ENCODE peak calls at places on chromosomes 6 and 20, in six cellular contexts. A is ovary; Z is stimulated activated CD8-positive, alpha-beta memory T cell treated with anti-CD3 and anti-CD28 coated beads, Interleukin-2, amount 100 ng/mL, for 48 hours; L is right cardiac atrium; W is KBM-7; X is cardiac fibroblast. Y is an unnamed sample.

GRCh38 chr20:17806739-17807441 is 107.1 kb downstream of the BANF2 start:
- DNase-seq in A (peak), Z (no peak), L (peak), W (no peak), X (peak), Y (peak)

GRCh38 chr6:106466211-106466610 is 105.7 kb downstream of the CRYBG1 start:
- DNase-seq in A (no peak), Z (no peak), L (no peak), W (no peak), X (no peak), Y (no peak)

GRCh38 chr6:163392533-163392932 is 22.0 kb upstream of the QKI start:
- DNase-seq in A (no peak), Z (no peak), L (peak), W (no peak), X (peak), Y (peak)

GRCh38 chr20:60262967-60263603 is 304.9 kb downstream of the CDH26 start:
- DNase-seq in A (no peak), Z (peak), L (peak), W (peak), X (no peak), Y (no peak)

GRCh38 chr6:69957990-69958559 is 91.7 kb downstream of the COL19A1 start:
- DNase-seq in A (no peak), Z (no peak), L (no peak), W (no peak), X (no peak), Y (peak)

GRCh38 chr20:39155996-39156395 is 193.9 kb downstream of the DHX35 start:
- DNase-seq in A (no peak), Z (no peak), L (no peak), W (no peak), X (no peak), Y (no peak)

GRCh38 chr6:43061861-43062260 is 2.4 kb downstream of the KLC4 start:
- DNase-seq in A (no peak), Z (no peak), L (no peak), W (no peak), X (no peak), Y (peak)

GRCh38 chr6:775863-776262 is 82.9 kb upstream of the EXOC2 start:
- DNase-seq in A (no peak), Z (no peak), L (no peak), W (no peak), X (no peak), Y (no peak)

GRCh38 chr6:329888-330691 is 37.8 kb downstream of the DUSP22 start:
- DNase-seq in A (no peak), Z (no peak), L (no peak), W (peak), X (peak), Y (no peak)

GRCh38 chr20:43287637-43288036 is 97.9 kb upstream of the PTPRT start:
- DNase-seq in A (no peak), Z (no peak), L (no peak), W (no peak), X (no peak), Y (no peak)

GRCh38 chr6:43074847-43075741 is 1.0 kb upstream of the PTK7 start:
- DNase-seq in A (peak), Z (no peak), L (peak), W (no peak), X (peak), Y (no peak)

GRCh38 chr6:163339466-163339865 is 75.1 kb upstream of the QKI start:
- DNase-seq in A (no peak), Z (no peak), L (no peak), W (no peak), X (no peak), Y (no peak)

GRCh38 chr20:38152175-38153010 is 12.7 kb downstream of the TGM2 start:
- DNase-seq in A (peak), Z (peak), L (peak), W (peak), X (peak), Y (peak)

GRCh38 chr6:144897441-144897921 is 612.3 kb downstream of the UTRN start:
- DNase-seq in A (no peak), Z (no peak), L (no peak), W (no peak), X (peak), Y (peak)

GRCh38 chr20:50015636-50015992 is 32.8 kb downstream of the SNAI1 start:
- DNase-seq in A (no peak), Z (no peak), L (no peak), W (no peak), X (no peak), Y (no peak)

GRCh38 chr6:140671926-140672325 is 1297.5 kb upstream of the CITED2 start:
- DNase-seq in A (no peak), Z (no peak), L (no peak), W (peak), X (no peak), Y (no peak)

GRCh38 chr6:7832904-7833752 is 77.5 kb downstream of the TXNDC5 start:
- DNase-seq in A (no peak), Z (no peak), L (no peak), W (no peak), X (no peak), Y (no peak)

GRCh38 chr20:61978491-61978890 is 87.2 kb downstream of the TAF4 start:
- DNase-seq in A (no peak), Z (no peak), L (no peak), W (no peak), X (no peak), Y (no peak)

GRCh38 chr6:35077006-35077712 is 64.0 kb downstream of the TCP11 start:
- DNase-seq in A (no peak), Z (no peak), L (no peak), W (no peak), X (no peak), Y (no peak)

GRCh38 chr6:40599580-40599979 is 12.4 kb upstream of the LRFN2 start:
- DNase-seq in A (no peak), Z (no peak), L (no peak), W (no peak), X (no peak), Y (no peak)

GRCh38 chr20:33211817-33212424 is 5.2 kb upstream of the BPIFA3 start:
- DNase-seq in A (no peak), Z (no peak), L (no peak), W (peak), X (peak), Y (peak)

GRCh38 chr6:131819507-131820228 is 11.8 kb downstream of the ENPP1 start:
- DNase-seq in A (no peak), Z (no peak), L (no peak), W (no peak), X (peak), Y (peak)

GRCh38 chr6:157380458-157380778 is 572 bp upstream of the ZDHHC14 start:
- DNase-seq in A (no peak), Z (peak), L (no peak), W (no peak), X (no peak), Y (no peak)

GRCh38 chr6:53825514-53826321 is 30.9 kb downstream of the LRRC1 start:
- DNase-seq in A (no peak), Z (no peak), L (no peak), W (no peak), X (no peak), Y (no peak)

GRCh38 chr6:100346203-100346602 is 118.5 kb downstream of the SIM1 start:
- DNase-seq in A (no peak), Z (no peak), L (no peak), W (no peak), X (no peak), Y (peak)

GRCh38 chr20:54219751-54220426 is 12.0 kb downstream of the PFDN4 start:
- DNase-seq in A (no peak), Z (no peak), L (no peak), W (no peak), X (peak), Y (peak)

GRCh38 chr6:34067814-34068213 is 78.1 kb downstream of the GRM4 start:
- DNase-seq in A (no peak), Z (no peak), L (no peak), W (no peak), X (no peak), Y (no peak)

GRCh38 chr20:24720957-24721356 is 228.1 kb upstream of the CST7 start:
- DNase-seq in A (no peak), Z (no peak), L (no peak), W (no peak), X (no peak), Y (no peak)

GRCh38 chr6:14467591-14467990 is 350.0 kb downstream of the CD83 start:
- DNase-seq in A (no peak), Z (no peak), L (no peak), W (no peak), X (no peak), Y (peak)

GRCh38 chr20:32343438-32343837 is 14.7 kb upstream of the ASXL1 start:
- DNase-seq in A (no peak), Z (no peak), L (no peak), W (no peak), X (peak), Y (peak)

GRCh38 chr6:167684276-167685104 is 142.2 kb upstream of the AFDN start:
- DNase-seq in A (no peak), Z (no peak), L (no peak), W (no peak), X (no peak), Y (no peak)

GRCh38 chr6:170221753-170222400 is 69.0 kb downstream of the DLL1 start:
- DNase-seq in A (no peak), Z (no peak), L (no peak), W (no peak), X (no peak), Y (no peak)

GRCh38 chr6:142926494-142927273 is 18.3 kb downstream of the HIVEP2 start:
- DNase-seq in A (peak), Z (peak), L (peak), W (peak), X (peak), Y (peak)

GRCh38 chr6:7680393-7681075 is 45.4 kb upstream of the BMP6 start:
- DNase-seq in A (no peak), Z (no peak), L (no peak), W (peak), X (no peak), Y (no peak)

GRCh38 chr20:26243731-26244130 is 547.1 kb upstream of the ZNF337 start:
- DNase-seq in A (no peak), Z (no peak), L (no peak), W (no peak), X (no peak), Y (no peak)

GRCh38 chr20:62480318-62480717 is 4.5 kb upstream of the GATA5 start:
- DNase-seq in A (no peak), Z (no peak), L (no peak), W (no peak), X (peak), Y (no peak)

GRCh38 chr20:44736170-44737021 is 9.3 kb upstream of the KCNK15 start:
- DNase-seq in A (peak), Z (no peak), L (peak), W (peak), X (peak), Y (peak)

GRCh38 chr6:170082531-170083187 is 208.2 kb downstream of the DLL1 start:
- DNase-seq in A (no peak), Z (no peak), L (no peak), W (no peak), X (no peak), Y (no peak)

Y was measured in astrocyte.